ENCODE peak calls at places on chromosome X, in nine cellular contexts. One of them, this sample, is unnamed.

GRCh38 chrX:23504540-23504884 is 162.8 kb upstream of the PRDX4 start:
- DNase-seq in GM18507: no peak
- DNase-seq in cerebellum: no peak
- DNase-seq in aorta: no peak
- DNase-seq in endothelial cell: no peak
- DNase-seq in T-helper 2 cell: no peak
- DNase-seq in Right ventricle myocardium superior: no peak
- DNase-seq in KG1: no peak
- DNase-seq in hepatic stellate cell: no peak
- DNase-seq in this sample: no peak

GRCh38 chrX:150774798-150775568 is 81.8 kb downstream of the MTMR1 start:
- DNase-seq in GM18507: no peak
- DNase-seq in cerebellum: no peak
- DNase-seq in aorta: no peak
- DNase-seq in endothelial cell: no peak
- DNase-seq in T-helper 2 cell: no peak
- DNase-seq in Right ventricle myocardium superior: no peak
- DNase-seq in KG1: no peak
- DNase-seq in hepatic stellate cell: no peak
- DNase-seq in this sample: no peak

GRCh38 chrX:153739754-153740486 is 15.3 kb downstream of the ABCD1 start:
- DNase-seq in GM18507: no peak
- DNase-seq in cerebellum: no peak
- DNase-seq in aorta: no peak
- DNase-seq in endothelial cell: no peak
- DNase-seq in T-helper 2 cell: no peak
- DNase-seq in Right ventricle myocardium superior: no peak
- DNase-seq in KG1: no peak
- DNase-seq in hepatic stellate cell: no peak
- DNase-seq in this sample: no peak

GRCh38 chrX:69128573-69128972 is 36.7 kb downstream of the PJA1 start:
- DNase-seq in GM18507: no peak
- DNase-seq in cerebellum: peak; percentile 5
- DNase-seq in aorta: peak; percentile 50
- DNase-seq in endothelial cell: peak; percentile 11
- DNase-seq in T-helper 2 cell: no peak
- DNase-seq in Right ventricle myocardium superior: peak; percentile 54
- DNase-seq in KG1: no peak
- DNase-seq in hepatic stellate cell: peak; percentile 54
- DNase-seq in this sample: no peak

GRCh38 chrX:22748093-22748999 is 251.4 kb upstream of the DDX53 start:
- DNase-seq in GM18507: no peak
- DNase-seq in cerebellum: peak; percentile 38
- DNase-seq in aorta: peak; percentile 50
- DNase-seq in endothelial cell: peak; percentile 49
- DNase-seq in T-helper 2 cell: peak; percentile 2
- DNase-seq in Right ventricle myocardium superior: peak; percentile 25
- DNase-seq in KG1: peak; percentile 3
- DNase-seq in hepatic stellate cell: peak; percentile 12
- DNase-seq in this sample: peak; percentile 34

GRCh38 chrX:13463608-13464007 is 105.8 kb upstream of the EGFL6 start:
- DNase-seq in GM18507: no peak
- DNase-seq in cerebellum: no peak
- DNase-seq in aorta: peak; percentile 55
- DNase-seq in endothelial cell: no peak
- DNase-seq in T-helper 2 cell: no peak
- DNase-seq in Right ventricle myocardium superior: peak; percentile 40
- DNase-seq in KG1: no peak
- DNase-seq in hepatic stellate cell: peak; percentile 24
- DNase-seq in this sample: peak; percentile 86

GRCh38 chrX:2828404-2829065 is at the start of gene GYG2:
- DNase-seq in GM18507: no peak
- DNase-seq in cerebellum: no peak
- DNase-seq in aorta: no peak
- DNase-seq in endothelial cell: peak; percentile 22
- DNase-seq in T-helper 2 cell: no peak
- DNase-seq in Right ventricle myocardium superior: no peak
- DNase-seq in KG1: no peak
- DNase-seq in hepatic stellate cell: no peak
- DNase-seq in this sample: no peak

GRCh38 chrX:136745215-136746173 is 35.2 kb downstream of the ARHGEF6 start:
- DNase-seq in GM18507: no peak
- DNase-seq in cerebellum: no peak
- DNase-seq in aorta: no peak
- DNase-seq in endothelial cell: no peak
- DNase-seq in T-helper 2 cell: no peak
- DNase-seq in Right ventricle myocardium superior: no peak
- DNase-seq in KG1: peak; percentile 37
- DNase-seq in hepatic stellate cell: no peak
- DNase-seq in this sample: no peak

GRCh38 chrX:122943918-122944317 is 240.2 kb upstream of the GRIA3 start:
- DNase-seq in GM18507: no peak
- DNase-seq in cerebellum: no peak
- DNase-seq in aorta: no peak
- DNase-seq in endothelial cell: no peak
- DNase-seq in T-helper 2 cell: no peak
- DNase-seq in Right ventricle myocardium superior: no peak
- DNase-seq in KG1: no peak
- DNase-seq in hepatic stellate cell: no peak
- DNase-seq in this sample: no peak

GRCh38 chrX:5117816-5118215 is 1110.9 kb downstream of the NLGN4X start:
- DNase-seq in GM18507: no peak
- DNase-seq in cerebellum: no peak
- DNase-seq in aorta: no peak
- DNase-seq in endothelial cell: no peak
- DNase-seq in T-helper 2 cell: no peak
- DNase-seq in Right ventricle myocardium superior: no peak
- DNase-seq in KG1: no peak
- DNase-seq in hepatic stellate cell: no peak
- DNase-seq in this sample: no peak

GRCh38 chrX:105282077-105282476 is 61.6 kb upstream of the TEX13A start:
- DNase-seq in GM18507: no peak
- DNase-seq in cerebellum: no peak
- DNase-seq in aorta: no peak
- DNase-seq in endothelial cell: no peak
- DNase-seq in T-helper 2 cell: no peak
- DNase-seq in Right ventricle myocardium superior: no peak
- DNase-seq in KG1: no peak
- DNase-seq in hepatic stellate cell: no peak
- DNase-seq in this sample: no peak

GRCh38 chrX:104324871-104325585 is 70.3 kb upstream of the ESX1 start:
- DNase-seq in GM18507: no peak
- DNase-seq in cerebellum: no peak
- DNase-seq in aorta: no peak
- DNase-seq in endothelial cell: no peak
- DNase-seq in T-helper 2 cell: no peak
- DNase-seq in Right ventricle myocardium superior: no peak
- DNase-seq in KG1: no peak
- DNase-seq in hepatic stellate cell: no peak
- DNase-seq in this sample: no peak

GRCh38 chrX:119885554-119886428 is 9.9 kb upstream of the AKAP14 start:
- DNase-seq in GM18507: no peak
- DNase-seq in cerebellum: no peak
- DNase-seq in aorta: no peak
- DNase-seq in endothelial cell: no peak
- DNase-seq in T-helper 2 cell: no peak
- DNase-seq in Right ventricle myocardium superior: no peak
- DNase-seq in KG1: no peak
- DNase-seq in hepatic stellate cell: no peak
- DNase-seq in this sample: no peak

GRCh38 chrX:83916525-83916924 is 55.6 kb downstream of the CYLC1 start:
- DNase-seq in GM18507: no peak
- DNase-seq in cerebellum: no peak
- DNase-seq in aorta: no peak
- DNase-seq in endothelial cell: peak; percentile 24
- DNase-seq in T-helper 2 cell: no peak
- DNase-seq in Right ventricle myocardium superior: no peak
- DNase-seq in KG1: peak; percentile 0
- DNase-seq in hepatic stellate cell: peak; percentile 2
- DNase-seq in this sample: no peak